ENCODE peak calls at places on chromosome 4, in eight cellular contexts. One of them, this sample, is unnamed.

GRCh38 chr4:183906736-183907651 is 1.9 kb downstream of the STOX2 start:
- DNase-seq in astrocyte: no peak
- DNase-seq in neural progenitor cell: peak
- DNase-seq in fibroblast of lung: peak
- DNase-seq in HCT116: no peak
- DNase-seq in PC-3: no peak
- DNase-seq in keratinocyte: no peak
- DNase-seq in endothelial cell of umbilical vein: no peak
- DNase-seq in this sample: peak

GRCh38 chr4:125784741-125785140 is 470.0 kb downstream of the FAT4 start:
- DNase-seq in astrocyte: no peak
- DNase-seq in neural progenitor cell: no peak
- DNase-seq in fibroblast of lung: no peak
- DNase-seq in HCT116: no peak
- DNase-seq in PC-3: no peak
- DNase-seq in keratinocyte: no peak
- DNase-seq in endothelial cell of umbilical vein: no peak
- DNase-seq in this sample: no peak

GRCh38 chr4:130028552-130028951 is 932.6 kb downstream of the C4orf33 start:
- DNase-seq in astrocyte: no peak
- DNase-seq in neural progenitor cell: peak
- DNase-seq in fibroblast of lung: no peak
- DNase-seq in HCT116: no peak
- DNase-seq in PC-3: no peak
- DNase-seq in keratinocyte: no peak
- DNase-seq in endothelial cell of umbilical vein: no peak
- DNase-seq in this sample: no peak

GRCh38 chr4:113673450-113673849 is 88.1 kb downstream of the CAMK2D start:
- DNase-seq in astrocyte: no peak
- DNase-seq in neural progenitor cell: peak
- DNase-seq in fibroblast of lung: no peak
- DNase-seq in HCT116: peak
- DNase-seq in PC-3: peak
- DNase-seq in keratinocyte: peak
- DNase-seq in endothelial cell of umbilical vein: no peak
- DNase-seq in this sample: peak

GRCh38 chr4:142615324-142615665 is 230.8 kb downstream of the INPP4B start:
- DNase-seq in astrocyte: peak
- DNase-seq in neural progenitor cell: no peak
- DNase-seq in fibroblast of lung: peak
- DNase-seq in HCT116: no peak
- DNase-seq in PC-3: peak
- DNase-seq in keratinocyte: peak
- DNase-seq in endothelial cell of umbilical vein: no peak
- DNase-seq in this sample: peak

GRCh38 chr4:38621004-38621684 is 42.9 kb upstream of the KLF3 start:
- DNase-seq in astrocyte: peak
- DNase-seq in neural progenitor cell: no peak
- DNase-seq in fibroblast of lung: peak
- DNase-seq in HCT116: peak
- DNase-seq in PC-3: peak
- DNase-seq in keratinocyte: peak
- DNase-seq in endothelial cell of umbilical vein: no peak
- DNase-seq in this sample: peak

GRCh38 chr4:83108101-83108861 is 6.2 kb downstream of the PLAC8 start:
- DNase-seq in astrocyte: no peak
- DNase-seq in neural progenitor cell: no peak
- DNase-seq in fibroblast of lung: no peak
- DNase-seq in HCT116: no peak
- DNase-seq in PC-3: no peak
- DNase-seq in keratinocyte: no peak
- DNase-seq in endothelial cell of umbilical vein: no peak
- DNase-seq in this sample: no peak

GRCh38 chr4:76850010-76850441 is 47.9 kb downstream of the SOWAHB start:
- DNase-seq in astrocyte: peak
- DNase-seq in neural progenitor cell: no peak
- DNase-seq in fibroblast of lung: peak
- DNase-seq in HCT116: peak
- DNase-seq in PC-3: peak
- DNase-seq in keratinocyte: peak
- DNase-seq in endothelial cell of umbilical vein: peak
- DNase-seq in this sample: peak

GRCh38 chr4:31298737-31299136 is 578.6 kb downstream of the PCDH7 start:
- DNase-seq in astrocyte: no peak
- DNase-seq in neural progenitor cell: no peak
- DNase-seq in fibroblast of lung: no peak
- DNase-seq in HCT116: no peak
- DNase-seq in PC-3: no peak
- DNase-seq in keratinocyte: no peak
- DNase-seq in endothelial cell of umbilical vein: no peak
- DNase-seq in this sample: no peak

GRCh38 chr4:86917212-86918039 is 17.4 kb upstream of the AFF1 start:
- DNase-seq in astrocyte: no peak
- DNase-seq in neural progenitor cell: no peak
- DNase-seq in fibroblast of lung: no peak
- DNase-seq in HCT116: no peak
- DNase-seq in PC-3: no peak
- DNase-seq in keratinocyte: no peak
- DNase-seq in endothelial cell of umbilical vein: no peak
- DNase-seq in this sample: no peak

GRCh38 chr4:85684676-85685075 is 209.7 kb downstream of the ARHGAP24 start:
- DNase-seq in astrocyte: no peak
- DNase-seq in neural progenitor cell: peak
- DNase-seq in fibroblast of lung: no peak
- DNase-seq in HCT116: no peak
- DNase-seq in PC-3: no peak
- DNase-seq in keratinocyte: no peak
- DNase-seq in endothelial cell of umbilical vein: no peak
- DNase-seq in this sample: no peak

GRCh38 chr4:119025916-119026661 is 109.5 kb upstream of the MYOZ2 start:
- DNase-seq in astrocyte: peak
- DNase-seq in neural progenitor cell: no peak
- DNase-seq in fibroblast of lung: peak
- DNase-seq in HCT116: peak
- DNase-seq in PC-3: peak
- DNase-seq in keratinocyte: no peak
- DNase-seq in endothelial cell of umbilical vein: no peak
- DNase-seq in this sample: peak

GRCh38 chr4:8842614-8843013 is 29.0 kb downstream of the HMX1 start:
- DNase-seq in astrocyte: no peak
- DNase-seq in neural progenitor cell: no peak
- DNase-seq in fibroblast of lung: no peak
- DNase-seq in HCT116: no peak
- DNase-seq in PC-3: no peak
- DNase-seq in keratinocyte: no peak
- DNase-seq in endothelial cell of umbilical vein: no peak
- DNase-seq in this sample: no peak

GRCh38 chr4:130178106-130178505 is 1082.2 kb downstream of the C4orf33 start:
- DNase-seq in astrocyte: no peak
- DNase-seq in neural progenitor cell: no peak
- DNase-seq in fibroblast of lung: no peak
- DNase-seq in HCT116: no peak
- DNase-seq in PC-3: no peak
- DNase-seq in keratinocyte: no peak
- DNase-seq in endothelial cell of umbilical vein: no peak
- DNase-seq in this sample: no peak

DNA sequence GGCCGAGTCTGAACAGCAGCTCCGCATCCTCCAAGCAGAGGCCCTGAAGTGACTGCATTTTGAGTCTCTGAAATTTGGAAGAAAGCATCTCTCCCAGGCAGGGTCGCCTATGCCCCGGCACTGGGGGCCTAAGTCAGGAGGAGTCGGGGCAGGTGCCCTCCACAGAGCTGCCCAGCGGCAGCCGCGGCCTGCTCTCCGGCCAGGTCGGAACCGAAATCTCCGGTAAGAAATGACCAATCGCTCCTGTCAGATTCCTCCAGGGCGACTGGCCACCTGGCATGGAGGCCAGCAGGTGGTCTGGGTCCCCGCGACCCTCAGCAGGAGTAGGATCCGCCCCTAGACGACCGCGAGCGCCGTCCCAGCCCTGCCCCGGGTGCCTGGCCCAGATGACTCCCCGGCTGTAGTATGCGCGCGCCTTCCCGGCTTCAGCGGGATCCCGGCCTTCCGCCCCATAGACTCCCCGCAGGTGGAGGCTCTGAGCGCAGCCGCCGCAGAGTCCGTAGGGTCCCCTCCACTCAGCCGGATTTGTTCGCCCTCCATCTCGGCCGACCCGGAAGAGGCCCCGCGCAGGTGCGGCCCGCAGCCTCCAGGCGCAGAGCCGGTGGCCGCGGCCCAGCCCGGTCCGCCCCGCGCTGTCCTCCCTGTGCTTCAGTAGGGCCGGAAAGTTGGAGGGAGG is 1.5 kb downstream of the NKX1-1 start:
- DNase-seq in astrocyte: no peak
- DNase-seq in neural progenitor cell: no peak
- DNase-seq in fibroblast of lung: no peak
- DNase-seq in HCT116: no peak
- DNase-seq in PC-3: no peak
- DNase-seq in keratinocyte: no peak
- DNase-seq in endothelial cell of umbilical vein: no peak
- DNase-seq in this sample: no peak
- TF ChIP-seq EZH2 in astrocyte: peak
- TF ChIP-seq EZH2 in neural progenitor cell: no peak
- TF ChIP-seq EZH2 in fibroblast of lung: peak
- TF ChIP-seq EZH2 in HCT116: no peak
- TF ChIP-seq EZH2 in PC-3: no peak
- TF ChIP-seq EZH2 in keratinocyte: peak
- TF ChIP-seq EZH2 in endothelial cell of umbilical vein: peak
- TF ChIP-seq EZH2 in this sample: peak

GRCh38 chr4:41880022-41880837 is 55.0 kb upstream of the TMEM33 start:
- DNase-seq in astrocyte: no peak
- DNase-seq in neural progenitor cell: peak
- DNase-seq in fibroblast of lung: no peak
- DNase-seq in HCT116: no peak
- DNase-seq in PC-3: no peak
- DNase-seq in keratinocyte: no peak
- DNase-seq in endothelial cell of umbilical vein: no peak
- DNase-seq in this sample: no peak

GRCh38 chr4:41879552-41879951 is 55.7 kb upstream of the TMEM33 start:
- DNase-seq in astrocyte: no peak
- DNase-seq in neural progenitor cell: no peak
- DNase-seq in fibroblast of lung: no peak
- DNase-seq in HCT116: no peak
- DNase-seq in PC-3: no peak
- DNase-seq in keratinocyte: no peak
- DNase-seq in endothelial cell of umbilical vein: no peak
- DNase-seq in this sample: no peak

GRCh38 chr4:41881931-41882621 is 53.2 kb upstream of the TMEM33 start:
- DNase-seq in astrocyte: no peak
- DNase-seq in neural progenitor cell: peak
- DNase-seq in fibroblast of lung: no peak
- DNase-seq in HCT116: no peak
- DNase-seq in PC-3: no peak
- DNase-seq in keratinocyte: no peak
- DNase-seq in endothelial cell of umbilical vein: no peak
- DNase-seq in this sample: peak

GRCh38 chr4:41882622-41883347 is 52.4 kb upstream of the TMEM33 start:
- DNase-seq in astrocyte: no peak
- DNase-seq in neural progenitor cell: peak
- DNase-seq in fibroblast of lung: peak
- DNase-seq in HCT116: no peak
- DNase-seq in PC-3: peak
- DNase-seq in keratinocyte: no peak
- DNase-seq in endothelial cell of umbilical vein: peak
- DNase-seq in this sample: peak

GRCh38 chr4:41880840-41881831 is 54.1 kb upstream of the TMEM33 start:
- DNase-seq in astrocyte: no peak
- DNase-seq in neural progenitor cell: peak
- DNase-seq in fibroblast of lung: peak
- DNase-seq in HCT116: no peak
- DNase-seq in PC-3: no peak
- DNase-seq in keratinocyte: no peak
- DNase-seq in endothelial cell of umbilical vein: no peak
- DNase-seq in this sample: peak
- TF ChIP-seq EZH2 in astrocyte: no peak
- TF ChIP-seq EZH2 in neural progenitor cell: peak
- TF ChIP-seq EZH2 in fibroblast of lung: peak
- TF ChIP-seq EZH2 in HCT116: no peak
- TF ChIP-seq EZH2 in PC-3: no peak
- TF ChIP-seq EZH2 in keratinocyte: peak
- TF ChIP-seq EZH2 in endothelial cell of umbilical vein: peak
- TF ChIP-seq EZH2 in this sample: peak

GRCh38 chr4:158754385-158755180 is 14.2 kb upstream of the FNIP2 start:
- DNase-seq in astrocyte: peak
- DNase-seq in neural progenitor cell: no peak
- DNase-seq in fibroblast of lung: no peak
- DNase-seq in HCT116: no peak
- DNase-seq in PC-3: no peak
- DNase-seq in keratinocyte: no peak
- DNase-seq in endothelial cell of umbilical vein: no peak
- DNase-seq in this sample: peak

DNA sequence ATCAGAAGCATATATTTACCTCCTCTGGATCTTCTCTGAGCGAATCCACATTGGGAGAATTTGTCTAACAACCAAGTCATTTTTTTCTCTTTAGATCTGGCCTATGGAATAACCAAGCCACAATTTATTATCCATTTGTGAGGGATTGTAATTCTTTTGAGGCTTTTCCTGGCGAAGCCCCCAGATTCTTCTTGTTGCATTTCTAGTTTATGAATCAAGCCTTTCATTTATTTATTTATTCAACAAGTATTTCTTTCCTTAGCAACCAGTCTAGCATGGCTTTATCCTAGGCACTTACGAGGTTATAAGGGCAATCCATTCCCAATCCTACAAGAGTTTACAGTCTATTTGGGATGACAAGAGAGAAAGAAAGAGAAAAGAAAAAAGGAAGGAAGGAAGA is 18.4 kb upstream of the FNIP2 start:
- DNase-seq in astrocyte: peak
- DNase-seq in neural progenitor cell: no peak
- DNase-seq in fibroblast of lung: peak
- DNase-seq in HCT116: no peak
- DNase-seq in PC-3: peak
- DNase-seq in keratinocyte: no peak
- DNase-seq in endothelial cell of umbilical vein: no peak
- DNase-seq in this sample: peak
- TF ChIP-seq EZH2 in astrocyte: no peak
- TF ChIP-seq EZH2 in neural progenitor cell: no peak
- TF ChIP-seq EZH2 in fibroblast of lung: no peak
- TF ChIP-seq EZH2 in HCT116: no peak
- TF ChIP-seq EZH2 in PC-3: no peak
- TF ChIP-seq EZH2 in keratinocyte: no peak
- TF ChIP-seq EZH2 in endothelial cell of umbilical vein: no peak
- TF ChIP-seq EZH2 in this sample: no peak

DNA sequence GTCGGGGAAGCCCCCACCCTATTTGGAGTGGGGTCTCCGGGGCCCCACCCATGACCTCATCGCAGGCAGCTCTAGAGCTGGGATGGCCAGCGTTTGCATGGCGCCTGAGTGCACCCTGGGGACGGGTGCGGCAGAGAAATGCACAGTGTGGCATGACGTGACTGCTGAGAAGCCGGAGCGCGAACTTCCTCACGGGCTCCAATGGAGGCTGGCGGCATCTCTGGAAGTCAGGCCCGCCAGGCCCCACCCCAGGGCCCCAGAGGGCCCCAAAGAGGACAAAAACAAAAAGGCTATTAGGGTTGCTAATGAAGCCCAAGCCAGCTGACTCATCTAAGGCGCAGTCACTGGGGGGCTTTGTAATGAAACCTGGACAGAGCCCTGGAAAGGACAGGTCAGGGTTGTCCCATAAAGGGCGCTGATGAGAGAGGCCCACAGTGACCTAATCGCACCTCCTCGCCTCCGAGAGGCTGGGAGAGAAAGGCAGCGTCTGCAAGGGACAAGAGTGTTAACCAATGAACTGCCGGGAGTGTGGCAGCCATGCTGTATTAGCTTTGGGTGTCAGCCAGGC is 86.0 kb upstream of the C1QTNF7 start:
- DNase-seq in astrocyte: no peak
- DNase-seq in neural progenitor cell: no peak
- DNase-seq in fibroblast of lung: no peak
- DNase-seq in HCT116: no peak
- DNase-seq in PC-3: no peak
- DNase-seq in keratinocyte: no peak
- DNase-seq in endothelial cell of umbilical vein: no peak
- DNase-seq in this sample: peak
- TF ChIP-seq EZH2 in astrocyte: no peak
- TF ChIP-seq EZH2 in neural progenitor cell: no peak
- TF ChIP-seq EZH2 in fibroblast of lung: no peak
- TF ChIP-seq EZH2 in HCT116: no peak
- TF ChIP-seq EZH2 in PC-3: no peak
- TF ChIP-seq EZH2 in keratinocyte: no peak
- TF ChIP-seq EZH2 in endothelial cell of umbilical vein: no peak
- TF ChIP-seq EZH2 in this sample: no peak

This sample was measured in GM23248.